ENCODE peak calls at places on chromosomes 5 and 9, in nine cellular contexts. Q is dorsolateral prefrontal cortex; P is EH; U is A549; F is CD8-positive, alpha-beta memory T cell; A is Daoy; X is HFFc6; G is mucosa of gallbladder; T is ovary. Y is an unnamed sample.

GRCh38 chr5:141747152-141747640 is 65.2 kb upstream of the ARAP3 start:
- DNase-seq in Q (peak; percentile 94), P (peak; percentile 59), U (no peak), F (no peak), A (peak; percentile 79), X (peak; percentile 57), G (peak; percentile 69), T (peak; percentile 63), Y (peak; percentile 98)

GRCh38 chr5:150644496-150644895 is 4.0 kb downstream of the SYNPO start:
- DNase-seq in Q (no peak), P (no peak), U (no peak), F (no peak), A (peak; percentile 59), X (no peak), G (no peak), T (peak; percentile 51), Y (no peak)

GRCh38 chr9:113828211-113828610 is 47.9 kb upstream of the ZNF618 start:
- DNase-seq in Q (no peak), P (peak; percentile 19), U (no peak), F (no peak), A (no peak), X (no peak), G (no peak), T (no peak), Y (no peak)

GRCh38 chr5:130168211-130168610 is 263.9 kb downstream of the CHSY3 start:
- DNase-seq in Q (no peak), P (peak; percentile 10), U (peak; percentile 2), F (no peak), A (no peak), X (no peak), G (no peak), T (no peak), Y (no peak)

GRCh38 chr5:135484563-135485157 is 32.5 kb upstream of the TIFAB start:
- DNase-seq in Q (no peak), P (no peak), U (no peak), F (no peak), A (no peak), X (no peak), G (no peak), T (no peak), Y (no peak)

GRCh38 chr5:137506296-137506695 is 7.2 kb upstream of the SPOCK1 start:
- DNase-seq in Q (no peak), P (no peak), U (no peak), F (no peak), A (no peak), X (no peak), G (no peak), T (no peak), Y (no peak)

GRCh38 chr9:115162946-115163345 is 45.0 kb upstream of the TNC start:
- DNase-seq in Q (no peak), P (peak; percentile 54), U (no peak), F (no peak), A (no peak), X (no peak), G (no peak), T (no peak), Y (no peak)

GRCh38 chr9:134236001-134236421 is 71.6 kb upstream of the RNU6ATAC start:
- DNase-seq in Q (no peak), P (peak; percentile 30), U (no peak), F (no peak), A (peak; percentile 46), X (no peak), G (no peak), T (peak; percentile 35), Y (no peak)

GRCh38 chr9:77013186-77013931 is 6.1 kb upstream of the FOXB2 start:
- DNase-seq in Q (no peak), P (no peak), U (no peak), F (no peak), A (no peak), X (no peak), G (no peak), T (no peak), Y (no peak)

GRCh38 chr9:8946461-8946860 is 1146.9 kb upstream of the DMAC1 start:
- DNase-seq in Q (no peak), P (no peak), U (no peak), F (no peak), A (no peak), X (no peak), G (no peak), T (no peak), Y (no peak)

GRCh38 chr5:10485142-10485795 is 43.6 kb downstream of the ROPN1L start:
- DNase-seq in Q (no peak), P (peak; percentile 84), U (peak; percentile 70), F (no peak), A (peak; percentile 93), X (no peak), G (peak; percentile 15), T (no peak), Y (no peak)

GRCh38 chr9:8234286-8234819 is 434.8 kb upstream of the DMAC1 start:
- DNase-seq in Q (no peak), P (no peak), U (no peak), F (no peak), A (no peak), X (no peak), G (no peak), T (no peak), Y (no peak)

GRCh38 chr9:132729235-132729890 is 59.1 kb downstream of the GTF3C4 start:
- DNase-seq in Q (no peak), P (no peak), U (no peak), F (no peak), A (no peak), X (no peak), G (no peak), T (no peak), Y (no peak)

GRCh38 chr9:109241931-109242330 is 74.9 kb upstream of the FRRS1L start:
- DNase-seq in Q (no peak), P (no peak), U (no peak), F (no peak), A (no peak), X (no peak), G (no peak), T (peak; percentile 42), Y (no peak)

GRCh38 chr5:107861565-107861964 is 190.8 kb upstream of the EFNA5 start:
- DNase-seq in Q (no peak), P (no peak), U (no peak), F (no peak), A (no peak), X (no peak), G (no peak), T (no peak), Y (no peak)

GRCh38 chr5:178214160-178214803 is 9.9 kb downstream of the HNRNPAB start:
- DNase-seq in Q (no peak), P (no peak), U (no peak), F (no peak), A (no peak), X (no peak), G (no peak), T (no peak), Y (no peak)

GRCh38 chr9:95506438-95506691 is 10.4 kb downstream of the PTCH1 start:
- DNase-seq in Q (no peak), P (peak; percentile 53), U (peak; percentile 36), F (peak; percentile 50), A (peak; percentile 74), X (peak; percentile 32), G (no peak), T (peak; percentile 51), Y (no peak)

GRCh38 chr9:93684806-93685553 is 108.6 kb downstream of the PHF2 start:
- DNase-seq in Q (no peak), P (no peak), U (no peak), F (no peak), A (no peak), X (no peak), G (peak; percentile 5), T (no peak), Y (no peak)

GRCh38 chr9:106625259-106625789 is 237.6 kb upstream of the ZNF462 start:
- DNase-seq in Q (no peak), P (no peak), U (no peak), F (no peak), A (no peak), X (no peak), G (no peak), T (no peak), Y (no peak)

GRCh38 chr5:176425138-176425537 is 8.8 kb upstream of the CLTB start:
- DNase-seq in Q (no peak), P (peak; percentile 17), U (no peak), F (no peak), A (no peak), X (no peak), G (no peak), T (no peak), Y (no peak)

GRCh38 chr9:118222375-118222774 is 518.2 kb downstream of the TLR4 start:
- DNase-seq in Q (peak; percentile 40), P (no peak), U (peak; percentile 28), F (no peak), A (no peak), X (no peak), G (no peak), T (no peak), Y (no peak)

GRCh38 chr5:159178978-159179377 is 30.4 kb downstream of the RNF145 start:
- DNase-seq in Q (no peak), P (peak; percentile 95), U (peak; percentile 97), F (no peak), A (peak; percentile 87), X (peak; percentile 91), G (no peak), T (peak; percentile 44), Y (no peak)

GRCh38 chr9:124220551-124221451 is 36.9 kb upstream of the NEK6 start:
- DNase-seq in Q (peak; percentile 40), P (peak; percentile 65), U (peak; percentile 39), F (no peak), A (peak; percentile 53), X (no peak), G (peak; percentile 73), T (no peak), Y (no peak)

GRCh38 chr5:2370626-2371418 is 380.7 kb downstream of the IRX2 start:
- DNase-seq in Q (no peak), P (no peak), U (no peak), F (no peak), A (no peak), X (no peak), G (peak; percentile 5), T (no peak), Y (no peak)

GRCh38 chr5:137592317-137592716 is 93.2 kb upstream of the SPOCK1 start:
- DNase-seq in Q (no peak), P (no peak), U (no peak), F (no peak), A (no peak), X (no peak), G (no peak), T (no peak), Y (no peak)

GRCh38 chr5:169098331-169099121 is 202.4 kb downstream of the SLIT3 start:
- DNase-seq in Q (no peak), P (no peak), U (no peak), F (no peak), A (no peak), X (no peak), G (no peak), T (no peak), Y (no peak)